ENCODE peak calls at places on chromosomes 11 and 22, in seven cellular contexts. R is HCEC 1CT, Y is astrocyte of the cerebellum, L is NB4, Q is RPMI7951, K is left ventricle myocardium superior, G is M059J. V is an unnamed sample.

GRCh38 chr22:19759994-19760651 is 455 bp upstream of the TBX1 start:
- DNase-seq in R (no peak), Y (no peak), L (peak), Q (no peak), K (no peak), G (no peak), V (peak)

GRCh38 chr11:89405629-89406028 is 85.5 kb downstream of the NOX4 start:
- DNase-seq in R (peak), Y (no peak), L (peak), Q (peak), K (no peak), G (peak), V (no peak)

GRCh38 chr11:116217006-116217405 is 555.8 kb downstream of the BUD13 start:
- DNase-seq in R (no peak), Y (no peak), L (peak), Q (no peak), K (peak), G (peak), V (peak)

GRCh38 chr11:4076774-4077173 is 17.8 kb upstream of the RRM1 start:
- DNase-seq in R (no peak), Y (no peak), L (no peak), Q (no peak), K (no peak), G (no peak), V (no peak)

GRCh38 chr22:27391092-27391770 is 410.3 kb downstream of the MN1 start:
- DNase-seq in R (no peak), Y (no peak), L (no peak), Q (no peak), K (peak), G (no peak), V (no peak)

GRCh38 chr11:57978686-57979531 is 44.8 kb upstream of the OR9Q1 start:
- DNase-seq in R (peak), Y (no peak), L (no peak), Q (no peak), K (no peak), G (no peak), V (peak)

GRCh38 chr11:71249301-71249700 is 3.1 kb downstream of the SHANK2 start:
- DNase-seq in R (no peak), Y (no peak), L (no peak), Q (no peak), K (no peak), G (no peak), V (no peak)

GRCh38 chr22:19641254-19641982 is 72.9 kb upstream of the SEPTIN5 start:
- DNase-seq in R (peak), Y (no peak), L (no peak), Q (no peak), K (no peak), G (no peak), V (no peak)

GRCh38 chr22:44479662-44480061 is 18.4 kb downstream of the RTL6 start:
- DNase-seq in R (no peak), Y (no peak), L (no peak), Q (no peak), K (no peak), G (no peak), V (no peak)

GRCh38 chr22:37363593-37363992 is 63.7 kb downstream of the ELFN2 start:
- DNase-seq in R (no peak), Y (no peak), L (no peak), Q (no peak), K (no peak), G (no peak), V (no peak)

GRCh38 chr11:74686792-74687191 is 44.4 kb downstream of the CHRDL2 start:
- DNase-seq in R (peak), Y (no peak), L (no peak), Q (peak), K (no peak), G (no peak), V (no peak)

GRCh38 chr22:49734882-49735281 is 92.8 kb downstream of the BRD1 start:
- DNase-seq in R (no peak), Y (no peak), L (no peak), Q (no peak), K (no peak), G (no peak), V (no peak)

GRCh38 chr11:115652501-115652900 is 148.3 kb upstream of the CADM1 start:
- DNase-seq in R (no peak), Y (no peak), L (no peak), Q (no peak), K (no peak), G (no peak), V (no peak)

GRCh38 chr11:22666320-22666699 is at the start of gene GAS2:
- DNase-seq in R (no peak), Y (no peak), L (no peak), Q (no peak), K (no peak), G (peak), V (no peak)

GRCh38 chr11:79291948-79292347 is 148.9 kb downstream of the TENM4 start:
- DNase-seq in R (no peak), Y (no peak), L (peak), Q (no peak), K (no peak), G (no peak), V (no peak)

GRCh38 chr11:111344032-111344431 is 35.0 kb downstream of the POU2AF1 start:
- DNase-seq in R (peak), Y (no peak), L (no peak), Q (peak), K (peak), G (peak), V (peak)

GRCh38 chr22:47783433-47784366 is 1021.2 kb downstream of the TBC1D22A start:
- DNase-seq in R (no peak), Y (no peak), L (no peak), Q (no peak), K (no peak), G (no peak), V (no peak)

GRCh38 chr22:50248192-50249084 is 2.6 kb downstream of the HDAC10 start:
- DNase-seq in R (no peak), Y (no peak), L (no peak), Q (no peak), K (no peak), G (no peak), V (no peak)

GRCh38 chr11:124920870-124921609 is 2.0 kb downstream of the HEPN1 start:
- DNase-seq in R (no peak), Y (no peak), L (no peak), Q (peak), K (peak), G (no peak), V (peak)